ENCODE peak calls at places on chromosomes 2 and 18, in six cellular contexts. One of them, this sample, is unnamed.

GRCh38 chr2:3282056-3282998 is 95.3 kb downstream of the EIPR1 start:
- DNase-seq in effector memory CD4-positive, alpha-beta T cell: no peak
- DNase-seq in fibroblast of the aortic adventitia: no peak
- DNase-seq in A549: no peak
- DNase-seq in GM23248: no peak
- DNase-seq in Jurkat, Clone E6-1: no peak
- DNase-seq in this sample: peak; percentile 83

GRCh38 chr2:196431957-196432356 is 207.6 kb upstream of the CCDC150 start:
- DNase-seq in GM23248: peak; percentile 31
- DNase-seq in fibroblast of the aortic adventitia: no peak
- DNase-seq in Jurkat, Clone E6-1: peak; percentile 27
- DNase-seq in A549: peak; percentile 41
- DNase-seq in effector memory CD4-positive, alpha-beta T cell: no peak
- DNase-seq in this sample: no peak

GRCh38 chr2:127569274-127570065 is 34.0 kb downstream of the MYO7B start:
- DNase-seq in Jurkat, Clone E6-1: no peak
- DNase-seq in GM23248: peak; percentile 95
- DNase-seq in A549: peak; percentile 11
- DNase-seq in fibroblast of the aortic adventitia: peak; percentile 91
- DNase-seq in effector memory CD4-positive, alpha-beta T cell: no peak
- DNase-seq in this sample: peak; percentile 76

GRCh38 chr18:6413554-6414117 is 1.1 kb downstream of the L3MBTL4 start:
- DNase-seq in effector memory CD4-positive, alpha-beta T cell: no peak
- DNase-seq in GM23248: no peak
- DNase-seq in Jurkat, Clone E6-1: no peak
- DNase-seq in A549: no peak
- DNase-seq in fibroblast of the aortic adventitia: no peak
- DNase-seq in this sample: no peak

GRCh38 chr2:23670245-23670592 is 256.7 kb downstream of the ATAD2B start:
- DNase-seq in fibroblast of the aortic adventitia: no peak
- DNase-seq in Jurkat, Clone E6-1: no peak
- DNase-seq in effector memory CD4-positive, alpha-beta T cell: no peak
- DNase-seq in GM23248: no peak
- DNase-seq in A549: no peak
- DNase-seq in this sample: no peak

GRCh38 chr2:46294185-46294836 is 2.9 kb upstream of the EPAS1 start:
- DNase-seq in A549: peak; percentile 60
- DNase-seq in effector memory CD4-positive, alpha-beta T cell: no peak
- DNase-seq in Jurkat, Clone E6-1: no peak
- DNase-seq in fibroblast of the aortic adventitia: no peak
- DNase-seq in GM23248: peak; percentile 46
- DNase-seq in this sample: no peak

GRCh38 chr2:134899204-134899603 is 19.4 kb upstream of the CCNT2 start:
- DNase-seq in fibroblast of the aortic adventitia: no peak
- DNase-seq in Jurkat, Clone E6-1: no peak
- DNase-seq in effector memory CD4-positive, alpha-beta T cell: no peak
- DNase-seq in A549: no peak
- DNase-seq in GM23248: no peak
- DNase-seq in this sample: no peak

GRCh38 chr18:773980-774624 is 37.9 kb downstream of the YES1 start:
- DNase-seq in effector memory CD4-positive, alpha-beta T cell: no peak
- DNase-seq in A549: no peak
- DNase-seq in Jurkat, Clone E6-1: no peak
- DNase-seq in GM23248: no peak
- DNase-seq in fibroblast of the aortic adventitia: no peak
- DNase-seq in this sample: no peak

GRCh38 chr2:120402508-120402907 is 56.6 kb downstream of the INHBB start:
- DNase-seq in fibroblast of the aortic adventitia: no peak
- DNase-seq in GM23248: no peak
- DNase-seq in effector memory CD4-positive, alpha-beta T cell: no peak
- DNase-seq in A549: no peak
- DNase-seq in Jurkat, Clone E6-1: no peak
- DNase-seq in this sample: no peak

GRCh38 chr2:176096986-176097819 is 2.4 kb upstream of the HOXD12 start:
- DNase-seq in effector memory CD4-positive, alpha-beta T cell: peak; percentile 30
- DNase-seq in GM23248: peak; percentile 95
- DNase-seq in fibroblast of the aortic adventitia: peak; percentile 59
- DNase-seq in A549: peak; percentile 84
- DNase-seq in Jurkat, Clone E6-1: peak; percentile 69
- DNase-seq in this sample: no peak

GRCh38 chr18:46950064-46950656 is 32.8 kb downstream of the KATNAL2 start:
- DNase-seq in GM23248: peak; percentile 44
- DNase-seq in Jurkat, Clone E6-1: peak; percentile 11
- DNase-seq in A549: peak; percentile 9
- DNase-seq in effector memory CD4-positive, alpha-beta T cell: no peak
- DNase-seq in fibroblast of the aortic adventitia: peak; percentile 5
- DNase-seq in this sample: no peak

GRCh38 chr18:63987743-63988142 is 17.9 kb downstream of the SERPINB8 start:
- DNase-seq in Jurkat, Clone E6-1: no peak
- DNase-seq in effector memory CD4-positive, alpha-beta T cell: no peak
- DNase-seq in A549: no peak
- DNase-seq in GM23248: no peak
- DNase-seq in fibroblast of the aortic adventitia: no peak
- DNase-seq in this sample: no peak

GRCh38 chr2:46010223-46010924 is 286.8 kb upstream of the EPAS1 start:
- DNase-seq in Jurkat, Clone E6-1: no peak
- DNase-seq in GM23248: no peak
- DNase-seq in effector memory CD4-positive, alpha-beta T cell: no peak
- DNase-seq in A549: no peak
- DNase-seq in fibroblast of the aortic adventitia: no peak
- DNase-seq in this sample: no peak

GRCh38 chr2:96118698-96119388 is 2.5 kb upstream of the ADRA2B start:
- DNase-seq in effector memory CD4-positive, alpha-beta T cell: no peak
- DNase-seq in fibroblast of the aortic adventitia: no peak
- DNase-seq in A549: no peak
- DNase-seq in Jurkat, Clone E6-1: no peak
- DNase-seq in GM23248: no peak
- DNase-seq in this sample: no peak

GRCh38 chr2:159326569-159327255 is 40.2 kb upstream of the WDSUB1 start:
- DNase-seq in A549: peak; percentile 22
- DNase-seq in fibroblast of the aortic adventitia: peak; percentile 82
- DNase-seq in GM23248: peak; percentile 73
- DNase-seq in effector memory CD4-positive, alpha-beta T cell: no peak
- DNase-seq in Jurkat, Clone E6-1: no peak
- DNase-seq in this sample: no peak

GRCh38 chr18:43396266-43396665 is 119.0 kb upstream of the SYT4 start:
- DNase-seq in A549: peak; percentile 5
- DNase-seq in Jurkat, Clone E6-1: peak; percentile 4
- DNase-seq in effector memory CD4-positive, alpha-beta T cell: no peak
- DNase-seq in GM23248: peak; percentile 41
- DNase-seq in fibroblast of the aortic adventitia: peak; percentile 20
- DNase-seq in this sample: no peak

GRCh38 chr2:74138952-74139323 is 8.8 kb downstream of the BOLA3 start:
- DNase-seq in A549: no peak
- DNase-seq in Jurkat, Clone E6-1: no peak
- DNase-seq in GM23248: no peak
- DNase-seq in fibroblast of the aortic adventitia: no peak
- DNase-seq in effector memory CD4-positive, alpha-beta T cell: no peak
- DNase-seq in this sample: no peak

GRCh38 chr18:62399781-62400308 is 74.7 kb downstream of the TNFRSF11A start:
- DNase-seq in GM23248: peak; percentile 12
- DNase-seq in fibroblast of the aortic adventitia: no peak
- DNase-seq in A549: peak; percentile 60
- DNase-seq in Jurkat, Clone E6-1: no peak
- DNase-seq in effector memory CD4-positive, alpha-beta T cell: no peak
- DNase-seq in this sample: no peak

GRCh38 chr18:50128506-50129271 is 66.3 kb downstream of the MYO5B start:
- DNase-seq in A549: no peak
- DNase-seq in fibroblast of the aortic adventitia: no peak
- DNase-seq in GM23248: no peak
- DNase-seq in Jurkat, Clone E6-1: no peak
- DNase-seq in effector memory CD4-positive, alpha-beta T cell: no peak
- DNase-seq in this sample: no peak

GRCh38 chr18:54515149-54515548 is 75.9 kb upstream of the DYNAP start:
- DNase-seq in effector memory CD4-positive, alpha-beta T cell: no peak
- DNase-seq in GM23248: no peak
- DNase-seq in A549: no peak
- DNase-seq in Jurkat, Clone E6-1: no peak
- DNase-seq in fibroblast of the aortic adventitia: no peak
- DNase-seq in this sample: no peak

GRCh38 chr2:112795720-112796119 is 11.4 kb upstream of the IL1A start:
- DNase-seq in A549: no peak
- DNase-seq in GM23248: no peak
- DNase-seq in fibroblast of the aortic adventitia: no peak
- DNase-seq in Jurkat, Clone E6-1: no peak
- DNase-seq in effector memory CD4-positive, alpha-beta T cell: no peak
- DNase-seq in this sample: no peak

GRCh38 chr18:65968605-65969004 is 217.8 kb downstream of the CDH7 start:
- DNase-seq in GM23248: no peak
- DNase-seq in A549: peak; percentile 0
- DNase-seq in fibroblast of the aortic adventitia: no peak
- DNase-seq in Jurkat, Clone E6-1: peak; percentile 1
- DNase-seq in effector memory CD4-positive, alpha-beta T cell: no peak
- DNase-seq in this sample: no peak

GRCh38 chr2:74349889-74350288 is 6.7 kb upstream of the SLC4A5 start:
- DNase-seq in Jurkat, Clone E6-1: no peak
- DNase-seq in fibroblast of the aortic adventitia: no peak
- DNase-seq in GM23248: no peak
- DNase-seq in effector memory CD4-positive, alpha-beta T cell: no peak
- DNase-seq in A549: no peak
- DNase-seq in this sample: no peak

GRCh38 chr2:21438949-21439348 is 315.2 kb downstream of the TDRD15 start:
- DNase-seq in GM23248: peak; percentile 5
- DNase-seq in fibroblast of the aortic adventitia: no peak
- DNase-seq in A549: peak; percentile 7
- DNase-seq in effector memory CD4-positive, alpha-beta T cell: no peak
- DNase-seq in Jurkat, Clone E6-1: no peak
- DNase-seq in this sample: peak; percentile 20

GRCh38 chr2:139674577-139674976 is 894.4 kb upstream of the NXPH2 start:
- DNase-seq in fibroblast of the aortic adventitia: no peak
- DNase-seq in A549: no peak
- DNase-seq in effector memory CD4-positive, alpha-beta T cell: no peak
- DNase-seq in GM23248: no peak
- DNase-seq in Jurkat, Clone E6-1: no peak
- DNase-seq in this sample: no peak

GRCh38 chr2:237875234-237876055 is 16.0 kb downstream of the RAMP1 start:
- DNase-seq in Jurkat, Clone E6-1: no peak
- DNase-seq in fibroblast of the aortic adventitia: no peak
- DNase-seq in GM23248: no peak
- DNase-seq in A549: no peak
- DNase-seq in effector memory CD4-positive, alpha-beta T cell: no peak
- DNase-seq in this sample: no peak

GRCh38 chr2:9618410-9618809 is 12.4 kb downstream of the YWHAQ start:
- DNase-seq in A549: no peak
- DNase-seq in fibroblast of the aortic adventitia: no peak
- DNase-seq in effector memory CD4-positive, alpha-beta T cell: no peak
- DNase-seq in GM23248: no peak
- DNase-seq in Jurkat, Clone E6-1: peak; percentile 86
- DNase-seq in this sample: no peak

GRCh38 chr2:189959450-189959849 is 103.1 kb downstream of the MSTN start:
- DNase-seq in GM23248: no peak
- DNase-seq in fibroblast of the aortic adventitia: no peak
- DNase-seq in A549: no peak
- DNase-seq in Jurkat, Clone E6-1: no peak
- DNase-seq in effector memory CD4-positive, alpha-beta T cell: no peak
- DNase-seq in this sample: no peak
- H3K4me3 ChIP-seq in GM23248: no peak overlapping the region
- H3K4me3 ChIP-seq in fibroblast of the aortic adventitia: no peak overlapping the region
- H3K4me3 ChIP-seq in A549: no peak overlapping the region
- H3K4me3 ChIP-seq in Jurkat, Clone E6-1: no peak overlapping the region
- H3K4me3 ChIP-seq in effector memory CD4-positive, alpha-beta T cell: no peak overlapping the region
- H3K4me3 ChIP-seq in this sample: no peak overlapping the region

GRCh38 chr2:189233527-189233926 is 54.0 kb upstream of the COL5A2 start:
- DNase-seq in Jurkat, Clone E6-1: no peak
- DNase-seq in effector memory CD4-positive, alpha-beta T cell: no peak
- DNase-seq in GM23248: peak; percentile 78
- DNase-seq in fibroblast of the aortic adventitia: peak; percentile 66
- DNase-seq in A549: no peak
- DNase-seq in this sample: no peak

GRCh38 chr2:189231719-189232323 is 52.3 kb upstream of the COL5A2 start:
- DNase-seq in GM23248: no peak
- DNase-seq in fibroblast of the aortic adventitia: no peak
- DNase-seq in Jurkat, Clone E6-1: no peak
- DNase-seq in effector memory CD4-positive, alpha-beta T cell: no peak
- DNase-seq in A549: peak; percentile 53
- DNase-seq in this sample: no peak

GRCh38 chr2:189236066-189236465 is 56.5 kb upstream of the COL5A2 start:
- DNase-seq in GM23248: peak; percentile 27
- DNase-seq in fibroblast of the aortic adventitia: peak; percentile 62
- DNase-seq in effector memory CD4-positive, alpha-beta T cell: no peak
- DNase-seq in Jurkat, Clone E6-1: no peak
- DNase-seq in A549: peak; percentile 51
- DNase-seq in this sample: peak; percentile 45

GRCh38 chr2:189232759-189233406 is 53.3 kb upstream of the COL5A2 start:
- DNase-seq in GM23248: peak; percentile 55
- DNase-seq in fibroblast of the aortic adventitia: no peak
- DNase-seq in effector memory CD4-positive, alpha-beta T cell: no peak
- DNase-seq in Jurkat, Clone E6-1: no peak
- DNase-seq in A549: no peak
- DNase-seq in this sample: no peak

GRCh38 chr2:189234991-189235390 is 55.4 kb upstream of the COL5A2 start:
- DNase-seq in GM23248: peak; percentile 56
- DNase-seq in A549: no peak
- DNase-seq in effector memory CD4-positive, alpha-beta T cell: no peak
- DNase-seq in fibroblast of the aortic adventitia: no peak
- DNase-seq in Jurkat, Clone E6-1: no peak
- DNase-seq in this sample: no peak
- H3K4me3 ChIP-seq in GM23248: no peak overlapping the region
- H3K4me3 ChIP-seq in A549: no peak overlapping the region
- H3K4me3 ChIP-seq in effector memory CD4-positive, alpha-beta T cell: no peak overlapping the region
- H3K4me3 ChIP-seq in fibroblast of the aortic adventitia: no peak overlapping the region
- H3K4me3 ChIP-seq in Jurkat, Clone E6-1: no peak overlapping the region
- H3K4me3 ChIP-seq in this sample: no peak overlapping the region

DNA sequence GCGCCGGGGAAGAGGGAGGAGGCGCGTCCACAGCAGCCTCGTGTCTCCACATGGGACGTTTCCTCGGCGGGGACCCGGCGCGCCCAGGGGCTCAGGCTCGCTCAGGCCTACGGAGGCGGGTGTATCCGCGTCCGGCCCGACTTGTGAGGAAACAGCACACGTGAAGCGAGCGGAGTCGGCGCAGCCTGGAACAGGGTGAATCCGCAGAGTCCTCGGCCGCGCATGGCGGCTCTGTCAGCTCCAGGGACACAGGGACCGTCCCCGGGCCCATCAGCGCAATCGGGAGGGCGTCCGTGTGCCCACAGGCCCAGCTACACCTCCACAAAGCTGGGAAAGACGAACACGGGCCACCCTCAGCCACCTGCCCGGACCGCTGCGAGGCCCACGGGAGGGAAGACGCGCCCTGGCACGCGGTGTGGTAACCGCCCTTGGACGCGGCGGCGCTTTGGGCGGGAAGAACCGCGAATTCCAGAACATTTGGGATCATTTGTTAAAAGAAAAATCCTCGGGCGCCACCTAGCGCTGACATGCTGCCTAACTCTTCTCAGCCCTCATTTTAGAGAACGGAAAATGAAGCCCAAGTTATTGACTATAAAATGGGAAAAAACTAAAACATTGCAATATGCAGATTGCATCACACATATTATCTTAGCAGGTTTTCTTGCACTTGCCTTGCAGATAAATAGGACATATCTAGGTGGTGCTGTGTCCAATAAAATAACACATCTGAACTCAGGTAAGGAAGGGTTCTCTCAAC is 40.4 kb downstream of the TMEM18 start:
- DNase-seq in fibroblast of the aortic adventitia: peak; percentile 69
- DNase-seq in GM23248: peak; percentile 75
- DNase-seq in effector memory CD4-positive, alpha-beta T cell: peak; percentile 10
- DNase-seq in A549: peak; percentile 58
- DNase-seq in Jurkat, Clone E6-1: peak; percentile 41
- DNase-seq in this sample: peak; percentile 20
- H3K4me3 ChIP-seq in fibroblast of the aortic adventitia: peak overlapping the region; percentile 40
- H3K4me3 ChIP-seq in GM23248: peak overlapping the region; percentile 34
- H3K4me3 ChIP-seq in effector memory CD4-positive, alpha-beta T cell: peak overlapping the region; percentile 58
- H3K4me3 ChIP-seq in A549: no peak overlapping the region
- H3K4me3 ChIP-seq in Jurkat, Clone E6-1: no peak overlapping the region
- H3K4me3 ChIP-seq in this sample: no peak overlapping the region

GRCh38 chr18:11859282-11859797 is 8.1 kb downstream of the CHMP1B start:
- DNase-seq in GM23248: no peak
- DNase-seq in Jurkat, Clone E6-1: no peak
- DNase-seq in fibroblast of the aortic adventitia: no peak
- DNase-seq in effector memory CD4-positive, alpha-beta T cell: no peak
- DNase-seq in A549: peak; percentile 21
- DNase-seq in this sample: no peak
- H3K4me3 ChIP-seq in GM23248: no peak overlapping the region
- H3K4me3 ChIP-seq in Jurkat, Clone E6-1: no peak overlapping the region
- H3K4me3 ChIP-seq in fibroblast of the aortic adventitia: no peak overlapping the region
- H3K4me3 ChIP-seq in effector memory CD4-positive, alpha-beta T cell: no peak overlapping the region
- H3K4me3 ChIP-seq in A549: peak overlapping the region; percentile 54
- H3K4me3 ChIP-seq in this sample: no peak overlapping the region